ENCODE peak calls at places on chromosomes 12 and 14, in five cellular contexts. Y is CD8-positive, alpha-beta memory T cell; P is Peyer's patch; C is EL; O is AML-193. U is an unnamed sample.
A peak's percentile ranks its signal among the peaks of the same experiment; 100 is the strongest.

GRCh38 chr14:88380405-88380804 is 5.1 kb upstream of the SPATA7 start:
- DNase-seq in Y (no peak), P (no peak), C (peak; percentile 3), O (no peak), U (peak; percentile 4)

GRCh38 chr14:68214431-68214830 is 394.9 kb downstream of the RAD51B start:
- DNase-seq in Y (no peak), P (no peak), C (no peak), O (no peak), U (no peak)

GRCh38 chr14:22850944-22851790 is 14.8 kb downstream of the MMP14 start:
- DNase-seq in Y (no peak), P (no peak), C (peak; percentile 97), O (peak; percentile 93), U (peak; percentile 95)

GRCh38 chr12:116210131-116210530 is 67.4 kb downstream of the MED13L start:
- DNase-seq in Y (no peak), P (no peak), C (peak; percentile 48), O (no peak), U (no peak)

GRCh38 chr14:30227871-30228270 is 300.2 kb upstream of the PRKD1 start:
- DNase-seq in Y (no peak), P (no peak), C (peak; percentile 75), O (no peak), U (no peak)

GRCh38 chr14:104286086-104286485 is 147.7 kb downstream of the KIF26A start:
- DNase-seq in Y (no peak), P (no peak), C (no peak), O (no peak), U (no peak)

GRCh38 chr12:46382425-46382973 is 9.9 kb upstream of the SLC38A2 start:
- DNase-seq in Y (no peak), P (no peak), C (no peak), O (peak; percentile 6), U (peak; percentile 54)

GRCh38 chr12:71780207-71780822 is 25.7 kb downstream of the RAB21 start:
- DNase-seq in Y (peak; percentile 15), P (no peak), C (peak; percentile 43), O (peak; percentile 59), U (peak; percentile 63)

GRCh38 chr14:32013083-32013482 is 64.0 kb upstream of the ARHGAP5 start:
- DNase-seq in Y (no peak), P (no peak), C (no peak), O (no peak), U (no peak)

GRCh38 chr14:61222388-61222787 is 58.8 kb downstream of the TMEM30B start:
- DNase-seq in Y (no peak), P (no peak), C (no peak), O (no peak), U (no peak)

GRCh38 chr12:47650469-47650868 is 55.4 kb downstream of the RPAP3 start:
- DNase-seq in Y (no peak), P (no peak), C (no peak), O (no peak), U (no peak)